ENCODE peak calls at places on chromosomes 11 and 22, in five cellular contexts. One of them, this sample, is unnamed.

GRCh38 chr11:126072141-126072741 is 9.6 kb upstream of the CDON start:
- DNase-seq in nucleus accumbens: no peak
- DNase-seq in NCI-H1092: no peak
- DNase-seq in right lobe of liver: no peak
- DNase-seq in NCI-H524 treated with DMSO at 0.1 percent for 48 hours: no peak
- DNase-seq in this sample: no peak

GRCh38 chr11:120061036-120061760 is 76.7 kb downstream of the TRIM29 start:
- DNase-seq in NCI-H524 treated with DMSO at 0.1 percent for 48 hours: peak
- DNase-seq in nucleus accumbens: no peak
- DNase-seq in NCI-H1092: no peak
- DNase-seq in right lobe of liver: no peak
- DNase-seq in this sample: peak

GRCh38 chr22:20083157-20083890 is 3.3 kb downstream of the DGCR8 start:
- DNase-seq in NCI-H524 treated with DMSO at 0.1 percent for 48 hours: no peak
- DNase-seq in right lobe of liver: no peak
- DNase-seq in nucleus accumbens: no peak
- DNase-seq in NCI-H1092: no peak
- DNase-seq in this sample: no peak

GRCh38 chr22:50175191-50175461 is 4.6 kb downstream of the PANX2 start:
- DNase-seq in right lobe of liver: no peak
- DNase-seq in NCI-H524 treated with DMSO at 0.1 percent for 48 hours: no peak
- DNase-seq in NCI-H1092: no peak
- DNase-seq in nucleus accumbens: no peak
- DNase-seq in this sample: no peak

GRCh38 chr11:2890466-2891241 is 5.1 kb upstream of the CDKN1C start:
- DNase-seq in right lobe of liver: peak
- DNase-seq in nucleus accumbens: no peak
- DNase-seq in NCI-H1092: peak
- DNase-seq in NCI-H524 treated with DMSO at 0.1 percent for 48 hours: no peak
- DNase-seq in this sample: peak

GRCh38 chr11:107473797-107474196 is 16.2 kb upstream of the CWF19L2 start:
- DNase-seq in right lobe of liver: no peak
- DNase-seq in NCI-H524 treated with DMSO at 0.1 percent for 48 hours: no peak
- DNase-seq in NCI-H1092: no peak
- DNase-seq in nucleus accumbens: no peak
- DNase-seq in this sample: no peak

GRCh38 chr22:41315586-41315985 is 14.3 kb downstream of the ZC3H7B start:
- DNase-seq in NCI-H524 treated with DMSO at 0.1 percent for 48 hours: no peak
- DNase-seq in nucleus accumbens: no peak
- DNase-seq in right lobe of liver: no peak
- DNase-seq in NCI-H1092: no peak
- DNase-seq in this sample: no peak

GRCh38 chr11:73439002-73439843 is 63.0 kb downstream of the RELT start:
- DNase-seq in NCI-H1092: no peak
- DNase-seq in NCI-H524 treated with DMSO at 0.1 percent for 48 hours: peak
- DNase-seq in right lobe of liver: no peak
- DNase-seq in nucleus accumbens: no peak
- DNase-seq in this sample: no peak

GRCh38 chr11:94328587-94329080 is 24.3 kb downstream of the IZUMO1R start:
- DNase-seq in NCI-H524 treated with DMSO at 0.1 percent for 48 hours: no peak
- DNase-seq in NCI-H1092: no peak
- DNase-seq in nucleus accumbens: no peak
- DNase-seq in right lobe of liver: no peak
- DNase-seq in this sample: no peak

GRCh38 chr11:64018310-64018709 is 17.4 kb upstream of the FLRT1 start:
- DNase-seq in NCI-H524 treated with DMSO at 0.1 percent for 48 hours: no peak
- DNase-seq in nucleus accumbens: no peak
- DNase-seq in NCI-H1092: no peak
- DNase-seq in right lobe of liver: no peak
- DNase-seq in this sample: no peak

GRCh38 chr11:111236355-111236754 is 9.2 kb upstream of the POU2AF2 start:
- DNase-seq in right lobe of liver: no peak
- DNase-seq in NCI-H524 treated with DMSO at 0.1 percent for 48 hours: no peak
- DNase-seq in nucleus accumbens: no peak
- DNase-seq in NCI-H1092: no peak
- DNase-seq in this sample: no peak

GRCh38 chr11:130602700-130603584 is 154.5 kb downstream of the ADAMTS15 start:
- DNase-seq in NCI-H524 treated with DMSO at 0.1 percent for 48 hours: no peak
- DNase-seq in NCI-H1092: no peak
- DNase-seq in right lobe of liver: no peak
- DNase-seq in nucleus accumbens: no peak
- DNase-seq in this sample: no peak

GRCh38 chr22:43128928-43129424 is 14.2 kb downstream of the MCAT start:
- DNase-seq in right lobe of liver: no peak
- DNase-seq in NCI-H524 treated with DMSO at 0.1 percent for 48 hours: no peak
- DNase-seq in NCI-H1092: no peak
- DNase-seq in nucleus accumbens: no peak
- DNase-seq in this sample: no peak

GRCh38 chr11:33017478-33017877 is 1.8 kb downstream of the DEPDC7 start:
- DNase-seq in nucleus accumbens: no peak
- DNase-seq in NCI-H1092: no peak
- DNase-seq in NCI-H524 treated with DMSO at 0.1 percent for 48 hours: peak
- DNase-seq in right lobe of liver: no peak
- DNase-seq in this sample: no peak

GRCh38 chr22:22010358-22010757 is 27.8 kb upstream of the TOP3B start:
- DNase-seq in NCI-H524 treated with DMSO at 0.1 percent for 48 hours: no peak
- DNase-seq in right lobe of liver: no peak
- DNase-seq in NCI-H1092: no peak
- DNase-seq in nucleus accumbens: no peak
- DNase-seq in this sample: no peak

GRCh38 chr11:88103337-88104206 is 71.7 kb downstream of the RAB38 start:
- DNase-seq in right lobe of liver: peak
- DNase-seq in NCI-H1092: peak
- DNase-seq in NCI-H524 treated with DMSO at 0.1 percent for 48 hours: peak
- DNase-seq in nucleus accumbens: no peak
- DNase-seq in this sample: peak

GRCh38 chr22:36587289-36588154 is 58.6 kb upstream of the EIF3D start:
- DNase-seq in right lobe of liver: peak
- DNase-seq in NCI-H1092: no peak
- DNase-seq in nucleus accumbens: no peak
- DNase-seq in NCI-H524 treated with DMSO at 0.1 percent for 48 hours: peak
- DNase-seq in this sample: peak

GRCh38 chr11:66359662-66360087 is 11.9 kb downstream of the SLC29A2 start:
- DNase-seq in right lobe of liver: no peak
- DNase-seq in NCI-H1092: no peak
- DNase-seq in NCI-H524 treated with DMSO at 0.1 percent for 48 hours: no peak
- DNase-seq in nucleus accumbens: no peak
- DNase-seq in this sample: no peak

This sample was measured in iris pigment epithelial cell.